ENCODE peak calls at places on chromosomes 16 and 17, in five cellular contexts. Q is tibial artery, G is gastrocnemius medialis, M is heart right ventricle, T is left ventricle myocardium inferior. V is an unnamed sample.

GRCh38 chr16:67571981-67572431 is 9.7 kb downstream of the CTCF start:
- DNase-seq in M (no peak), T (no peak), Q (no peak), G (no peak), V (no peak)

GRCh38 chr17:50023520-50023919 is 28.5 kb upstream of the DLX3 start:
- DNase-seq in Q (no peak), M (no peak), T (no peak), G (no peak), V (no peak)

GRCh38 chr17:81291662-81292061 is 3.4 kb downstream of the SLC38A10 start:
- DNase-seq in G (peak), M (peak), T (peak), Q (peak), V (no peak)

GRCh38 chr17:49224198-49224996 is 6.2 kb downstream of the PHOSPHO1 start:
- DNase-seq in M (peak), G (no peak), T (no peak), Q (no peak), V (no peak)

GRCh38 chr16:78624349-78624748 is 524.9 kb downstream of the WWOX start:
- DNase-seq in G (no peak), Q (no peak), M (no peak), T (no peak), V (no peak)

GRCh38 chr16:85019659-85020245 is 7.8 kb upstream of the KIAA0513 start:
- DNase-seq in M (peak), Q (no peak), T (no peak), G (no peak), V (no peak)

GRCh38 chr16:13333336-13333735 is 431.9 kb downstream of the SHISA9 start:
- DNase-seq in T (no peak), G (no peak), M (no peak), Q (no peak), V (no peak)

GRCh38 chr17:58242171-58242784 is 3.9 kb downstream of the LPO start:
- DNase-seq in Q (no peak), M (no peak), T (no peak), G (no peak), V (no peak)

GRCh38 chr17:74801896-74802295 is 25.8 kb upstream of the NAT9 start:
- DNase-seq in G (no peak), T (no peak), M (no peak), Q (no peak), V (no peak)

GRCh38 chr16:57113042-57113453 is 20.7 kb downstream of the CPNE2 start:
- DNase-seq in M (no peak), G (no peak), T (no peak), Q (no peak), V (no peak)

GRCh38 chr16:75929056-75929455 is 202.8 kb upstream of the CPHXL start:
- DNase-seq in T (no peak), M (no peak), G (no peak), Q (no peak), V (no peak)

DNA sequence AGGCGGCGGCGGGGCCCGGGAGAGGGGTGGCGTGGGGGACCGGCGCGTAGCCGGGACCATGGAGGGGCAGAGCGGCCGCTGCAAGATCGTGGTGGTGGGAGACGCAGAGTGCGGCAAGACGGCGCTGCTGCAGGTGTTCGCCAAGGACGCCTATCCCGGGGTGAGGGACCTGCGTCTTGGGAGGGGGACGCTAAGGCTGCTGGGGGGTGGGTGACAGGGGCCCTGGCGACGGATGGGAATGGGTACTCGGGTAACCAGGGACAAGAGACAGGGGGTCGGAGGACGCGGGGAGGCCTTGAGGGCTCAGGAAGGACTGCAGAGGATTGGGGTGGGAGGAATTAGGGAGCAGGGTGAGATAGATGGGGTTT is 243 bp downstream of the RND2 start:
- DNase-seq in Q (no peak), G (no peak), M (no peak), T (no peak), V (no peak)
- H3K27ac ChIP-seq in Q (peak), G (no peak), M (no peak), T (peak), V (peak)

DNA sequence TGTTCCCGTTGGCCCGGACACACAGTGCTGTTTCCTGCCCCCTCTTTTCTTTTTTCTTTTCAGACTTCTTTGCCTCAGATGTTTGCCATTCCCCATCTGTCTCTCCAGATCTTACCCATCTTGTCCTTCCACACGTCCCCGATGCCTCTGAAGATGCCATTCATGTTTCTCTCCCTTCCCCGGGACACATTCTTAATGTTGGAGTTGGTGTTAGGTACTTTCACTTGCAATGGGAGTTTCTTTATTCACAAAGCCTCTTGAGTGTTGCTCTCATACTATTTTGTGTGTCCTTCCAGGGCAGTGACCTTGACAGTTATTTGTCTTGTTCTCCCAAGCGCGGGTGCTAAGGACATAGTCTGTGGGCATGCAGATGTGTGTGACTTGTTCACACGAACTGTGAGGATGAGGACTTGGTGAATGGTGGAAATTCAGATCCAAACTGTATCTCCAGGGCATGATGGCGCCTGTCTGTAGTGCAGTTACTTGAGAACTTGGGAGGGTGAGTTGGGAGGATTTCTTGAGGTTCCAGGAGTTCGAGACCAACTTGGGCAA is 8.3 kb downstream of the SEC14L1 start:
- DNase-seq in M (no peak), G (no peak), Q (no peak), T (no peak), V (no peak)
- H3K4me3 ChIP-seq in M (no peak), G (peak), Q (no peak), T (peak), V (no peak)

GRCh38 chr16:88760424-88761142 is 24.4 kb downstream of the PIEZO1 start:
- DNase-seq in T (no peak), G (no peak), Q (no peak), M (no peak), V (no peak)

GRCh38 chr16:88758944-88759244 is 26.1 kb downstream of the PIEZO1 start:
- DNase-seq in M (no peak), T (no peak), G (no peak), Q (no peak), V (no peak)

GRCh38 chr16:88758227-88758943 is 26.6 kb downstream of the PIEZO1 start:
- DNase-seq in T (no peak), Q (no peak), M (no peak), G (no peak), V (no peak)

GRCh38 chr16:88759976-88760350 is 25.1 kb downstream of the PIEZO1 start:
- DNase-seq in T (no peak), G (no peak), M (no peak), Q (no peak), V (no peak)

DNA sequence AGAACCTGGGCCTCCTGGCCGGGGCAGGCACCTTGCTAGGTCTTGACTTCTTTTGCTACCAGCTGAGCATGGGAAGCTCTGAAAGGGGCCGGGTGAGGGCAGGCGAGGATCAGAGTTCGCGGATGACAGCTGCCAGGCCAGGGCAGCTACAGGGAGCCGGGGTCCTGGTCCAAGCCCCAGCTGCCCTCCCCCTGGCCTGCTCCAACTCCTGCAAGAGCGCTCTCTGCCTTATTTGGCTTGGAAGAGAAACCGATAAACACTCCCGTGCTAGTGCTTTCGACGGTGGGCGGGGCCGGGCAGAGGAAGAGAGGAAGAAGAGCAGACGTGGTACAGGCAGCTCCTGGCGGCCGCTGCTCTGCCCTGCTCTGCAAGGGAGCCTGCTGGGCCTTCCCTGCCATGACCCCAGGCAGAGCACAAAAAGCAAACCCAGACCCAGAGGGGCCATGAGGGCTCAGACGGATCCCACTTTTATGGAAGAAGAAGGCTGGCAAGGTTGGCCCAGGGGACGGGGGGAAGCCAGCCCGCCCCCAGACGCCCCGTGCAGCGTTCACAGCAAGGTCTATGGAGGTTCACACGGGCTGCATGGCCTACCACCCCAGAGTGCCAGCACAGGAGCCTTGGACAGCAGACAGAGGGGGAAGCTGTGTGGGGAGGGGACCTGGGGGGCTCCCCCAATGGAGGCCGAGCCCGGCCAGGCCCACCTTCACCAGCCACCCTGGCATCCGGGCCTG is 25.6 kb downstream of the PIEZO1 start:
- DNase-seq in G (no peak), T (no peak), Q (no peak), M (no peak), V (no peak)
- TF ChIP-seq CTCF in G (no peak), T (no peak), Q (no peak), M (no peak), V (no peak)

DNA sequence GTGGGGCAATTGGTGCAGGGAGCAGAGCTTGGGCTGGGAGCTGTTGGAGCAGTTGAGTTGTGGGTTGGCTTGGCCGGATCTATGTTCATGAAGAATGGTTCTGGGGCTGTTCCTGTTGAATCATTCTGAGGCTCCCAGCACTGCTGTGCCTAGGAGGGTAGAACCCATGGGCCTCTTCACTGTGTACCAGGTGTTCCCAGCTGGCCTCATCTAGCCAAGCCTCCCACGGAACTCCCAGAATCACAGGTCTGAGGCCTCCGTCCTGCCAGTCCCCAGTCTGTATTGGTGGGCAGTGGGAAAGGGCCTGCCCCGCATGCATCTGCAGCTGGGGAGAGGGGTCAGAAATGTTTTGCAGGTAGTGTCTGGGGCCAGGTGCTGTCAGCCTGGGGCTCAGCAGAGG is 74.1 kb downstream of the MPRIP start:
- DNase-seq in T (no peak), G (no peak), M (no peak), Q (no peak), V (no peak)
- H3K27ac ChIP-seq in T (peak), G (no peak), M (no peak), Q (peak), V (peak)